ENCODE peak calls at places on chromosomes 5 and 9, in seven cellular contexts. X is GM20000, H is neural crest cell, L is epithelial cell of esophagus, J is AG09309, F is bronchial epithelial cell, Z is cardiac muscle cell. O is an unnamed sample.
A peak's percentile ranks its signal among the peaks of the same experiment; 100 is the strongest.

GRCh38 chr9:116234091-116234490 is 80.5 kb downstream of the PAPPA start:
- DNase-seq in X (no peak), H (no peak), L (peak; percentile 78), J (peak; percentile 96), F (peak; percentile 77), Z (no peak), O (no peak)

GRCh38 chr5:169805527-169805934 is 168.5 kb downstream of the DOCK2 start:
- DNase-seq in X (peak; percentile 74), H (peak; percentile 5), L (no peak), J (no peak), F (no peak), Z (no peak), O (no peak)

GRCh38 chr5:149411738-149412519 is 32.8 kb upstream of the IL17B start:
- DNase-seq in X (no peak), H (no peak), L (no peak), J (no peak), F (no peak), Z (no peak), O (no peak)

GRCh38 chr5:39992617-39993203 is 567.9 kb upstream of the DAB2 start:
- DNase-seq in X (no peak), H (no peak), L (peak; percentile 24), J (no peak), F (peak; percentile 35), Z (no peak), O (no peak)

GRCh38 chr5:4058899-4059298 is 463.3 kb downstream of the IRX1 start:
- DNase-seq in X (no peak), H (no peak), L (peak; percentile 61), J (no peak), F (no peak), Z (peak; percentile 28), O (no peak)

GRCh38 chr5:171606414-171607024 is 179.1 kb upstream of the SMIM23 start:
- DNase-seq in X (no peak), H (no peak), L (peak; percentile 17), J (no peak), F (peak; percentile 17), Z (no peak), O (no peak)

GRCh38 chr9:83707518-83707767 is 315 bp downstream of the UBQLN1 start:
- DNase-seq in X (no peak), H (no peak), L (peak; percentile 87), J (peak; percentile 24), F (peak; percentile 61), Z (no peak), O (no peak)

GRCh38 chr5:36728697-36729543 is 122.5 kb downstream of the SLC1A3 start:
- DNase-seq in X (peak; percentile 48), H (no peak), L (peak; percentile 71), J (no peak), F (peak; percentile 71), Z (peak; percentile 76), O (peak; percentile 36)

GRCh38 chr5:43227655-43228054 is 35.6 kb downstream of the NIM1K start:
- DNase-seq in X (no peak), H (no peak), L (peak; percentile 59), J (peak; percentile 18), F (peak; percentile 49), Z (peak; percentile 30), O (no peak)

GRCh38 chr9:85292261-85292660 is 449.5 kb downstream of the AGTPBP1 start:
- DNase-seq in X (no peak), H (no peak), L (no peak), J (no peak), F (no peak), Z (no peak), O (no peak)

GRCh38 chr9:32427111-32427873 is 42.8 kb downstream of the ACO1 start:
- DNase-seq in X (no peak), H (no peak), L (no peak), J (no peak), F (no peak), Z (no peak), O (no peak)

GRCh38 chr5:157328277-157328912 is 62.5 kb downstream of the CYFIP2 start:
- DNase-seq in X (peak; percentile 81), H (peak; percentile 43), L (peak; percentile 79), J (peak; percentile 44), F (peak; percentile 58), Z (peak; percentile 86), O (peak; percentile 60)

GRCh38 chr9:78575791-78576190 is 278.9 kb downstream of the PSAT1 start:
- DNase-seq in X (no peak), H (no peak), L (no peak), J (no peak), F (no peak), Z (no peak), O (no peak)

GRCh38 chr5:143494162-143494561 is 90.7 kb upstream of the NR3C1 start:
- DNase-seq in X (no peak), H (no peak), L (peak; percentile 87), J (peak; percentile 68), F (peak; percentile 88), Z (no peak), O (no peak)

GRCh38 chr9:22257026-22257425 is 189.6 kb upstream of the DMRTA1 start:
- DNase-seq in X (no peak), H (no peak), L (peak; percentile 99), J (no peak), F (peak; percentile 100), Z (no peak), O (no peak)

GRCh38 chr9:126516936-126517750 is 96.6 kb upstream of the LMX1B start:
- DNase-seq in X (peak; percentile 59), H (peak; percentile 41), L (peak; percentile 85), J (peak; percentile 52), F (peak; percentile 78), Z (peak; percentile 48), O (no peak)

GRCh38 chr5:150457562-150458240 is 8.2 kb upstream of the RPS14 start:
- DNase-seq in X (no peak), H (no peak), L (no peak), J (no peak), F (no peak), Z (no peak), O (no peak)

GRCh38 chr5:150457112-150457511 is 7.6 kb upstream of the RPS14 start:
- DNase-seq in X (no peak), H (no peak), L (peak; percentile 45), J (no peak), F (peak; percentile 29), Z (no peak), O (no peak)

GRCh38 chr5:150461231-150461630 is 11.7 kb upstream of the RPS14 start:
- DNase-seq in X (peak; percentile 83), H (no peak), L (no peak), J (no peak), F (no peak), Z (peak; percentile 24), O (no peak)

GRCh38 chr5:150460781-150461180 is 11.2 kb upstream of the RPS14 start:
- DNase-seq in X (no peak), H (no peak), L (no peak), J (no peak), F (no peak), Z (no peak), O (no peak)

GRCh38 chr5:150458819-150459557 is 9.4 kb upstream of the RPS14 start:
- DNase-seq in X (peak; percentile 71), H (peak; percentile 94), L (peak; percentile 64), J (no peak), F (peak; percentile 15), Z (peak; percentile 78), O (peak; percentile 78)
- TF ChIP-seq CTCF in X (peak; percentile 91), H (peak; percentile 89), L (peak; percentile 75), J (peak; percentile 83), F (peak; percentile 83), Z (peak; percentile 69), O (peak; percentile 70)

GRCh38 chr5:94779684-94780083 is 161.2 kb downstream of the SLF1 start:
- DNase-seq in X (no peak), H (no peak), L (no peak), J (no peak), F (no peak), Z (no peak), O (no peak)

GRCh38 chr5:94782376-94782775 is 163.9 kb downstream of the SLF1 start:
- DNase-seq in X (no peak), H (no peak), L (no peak), J (no peak), F (no peak), Z (no peak), O (no peak)

GRCh38 chr5:94788527-94788926 is 170.1 kb downstream of the SLF1 start:
- DNase-seq in X (no peak), H (no peak), L (no peak), J (no peak), F (no peak), Z (no peak), O (no peak)

GRCh38 chr5:94785111-94785510 is 166.6 kb downstream of the SLF1 start:
- DNase-seq in X (no peak), H (no peak), L (peak; percentile 15), J (no peak), F (peak; percentile 13), Z (no peak), O (no peak)
- TF ChIP-seq CTCF in X (no peak), H (peak; percentile 47), L (peak; percentile 24), J (peak; percentile 26), F (no peak), Z (no peak), O (peak; percentile 40)

DNA sequence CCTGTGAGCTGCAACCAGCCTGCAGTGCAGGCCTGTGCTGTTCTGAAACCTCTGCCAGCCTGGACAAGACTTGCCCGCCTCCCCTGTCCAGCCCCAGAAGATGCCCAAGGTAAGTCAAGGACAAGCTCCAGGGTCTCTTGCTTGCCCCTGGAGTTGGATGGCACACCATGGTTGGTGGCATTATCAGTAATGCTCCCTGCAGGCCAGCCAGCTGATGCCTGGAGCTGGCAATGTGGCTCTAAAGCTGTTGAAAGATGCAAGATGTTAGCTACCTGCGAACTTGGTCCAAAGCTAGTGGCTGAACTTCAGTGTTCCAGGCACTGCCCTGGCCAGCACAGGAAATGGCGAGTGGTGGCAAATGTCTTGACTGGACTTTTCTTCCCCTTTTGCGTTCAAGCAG is 14.0 kb upstream of the LTC4S start:
- DNase-seq in X (no peak), H (no peak), L (no peak), J (no peak), F (no peak), Z (no peak), O (no peak)
- TF ChIP-seq CTCF in X (no peak), H (no peak), L (no peak), J (no peak), F (no peak), Z (no peak), O (no peak)

GRCh38 chr5:5405441-5405840 is 17.0 kb upstream of the ICE1 start:
- DNase-seq in X (no peak), H (no peak), L (no peak), J (no peak), F (no peak), Z (no peak), O (no peak)

GRCh38 chr5:5403736-5404135 is 18.7 kb upstream of the ICE1 start:
- DNase-seq in X (no peak), H (no peak), L (no peak), J (no peak), F (no peak), Z (no peak), O (no peak)

GRCh38 chr5:5409151-5409810 is 13.2 kb upstream of the ICE1 start:
- DNase-seq in X (no peak), H (no peak), L (peak; percentile 27), J (no peak), F (peak; percentile 11), Z (no peak), O (no peak)

GRCh38 chr5:5407924-5408323 is 14.6 kb upstream of the ICE1 start:
- DNase-seq in X (no peak), H (no peak), L (no peak), J (no peak), F (no peak), Z (no peak), O (no peak)

DNA sequence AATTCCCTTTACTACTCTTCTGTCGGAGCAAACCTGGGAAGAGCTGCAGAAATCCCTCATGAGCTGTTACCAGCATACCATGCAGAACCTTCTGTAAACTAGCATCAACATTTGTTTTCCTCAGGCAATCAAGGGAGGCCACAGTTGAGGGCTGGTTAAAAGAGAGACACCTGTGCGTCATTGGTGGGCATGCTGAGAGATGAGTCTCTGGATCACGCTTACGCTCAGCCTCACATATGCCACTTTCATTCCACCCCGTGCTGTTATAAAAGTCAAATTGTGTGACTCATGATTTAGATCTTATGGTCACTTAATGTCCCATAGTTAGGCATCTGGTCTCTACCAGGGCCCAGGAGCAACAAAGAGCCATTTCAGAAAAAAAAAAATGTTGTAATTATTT is 18.1 kb upstream of the ICE1 start:
- DNase-seq in X (no peak), H (no peak), L (no peak), J (no peak), F (no peak), Z (no peak), O (no peak)
- TF ChIP-seq CTCF in X (no peak), H (no peak), L (no peak), J (no peak), F (no peak), Z (no peak), O (no peak)